ENCODE peak calls at places on chromosomes 7 and 10, in five cellular contexts. Q, O, J, G and N are unnamed samples.

GRCh38 chr7:4269746-4270145 is 412.3 kb upstream of the FOXK1 start:
- DNase-seq in J (no peak), G (no peak), Q (no peak), O (no peak), N (no peak)

GRCh38 chr10:132455986-132456847 is 59.2 kb downstream of the PWWP2B start:
- DNase-seq in J (no peak), O (no peak), Q (no peak), G (no peak), N (no peak)

GRCh38 chr7:155793720-155794119 is 18.5 kb downstream of the SHH start:
- DNase-seq in Q (no peak), G (no peak), O (no peak), J (no peak), N (no peak)

GRCh38 chr7:28613262-28613661 is 200.9 kb downstream of the CREB5 start:
- DNase-seq in G (no peak), O (peak; percentile 9), J (no peak), Q (no peak), N (no peak)

GRCh38 chr10:122298598-122299301 is 27.7 kb downstream of the BTBD16 start:
- DNase-seq in O (peak; percentile 60), Q (peak; percentile 78), J (no peak), G (peak; percentile 85), N (peak; percentile 69)

GRCh38 chr10:4174197-4174596 is 389.2 kb upstream of the KLF6 start:
- DNase-seq in G (no peak), Q (peak; percentile 49), J (no peak), O (no peak), N (peak; percentile 26)

GRCh38 chr10:5587151-5588079 is 62.7 kb downstream of the CALML3 start:
- DNase-seq in G (peak; percentile 80), J (no peak), Q (no peak), O (no peak), N (no peak)

GRCh38 chr7:155172141-155172540 is 102.0 kb downstream of the HTR5A start:
- DNase-seq in O (no peak), J (no peak), G (no peak), Q (no peak), N (no peak)

GRCh38 chr10:132394936-132395703 is 1.9 kb upstream of the PWWP2B start:
- DNase-seq in Q (no peak), O (no peak), J (no peak), G (no peak), N (no peak)

GRCh38 chr7:150997075-150997511 is 6.3 kb downstream of the NOS3 start:
- DNase-seq in J (no peak), O (no peak), Q (no peak), G (no peak), N (no peak)

GRCh38 chr10:124737708-124738107 is 6.5 kb downstream of the FAM53B start:
- DNase-seq in G (no peak), O (no peak), Q (no peak), J (no peak), N (no peak)

GRCh38 chr10:77925795-77926565 is 575 bp downstream of the DLG5 start:
- DNase-seq in G (peak; percentile 39), J (no peak), O (peak; percentile 68), Q (peak; percentile 72), N (peak; percentile 49)

GRCh38 chr10:33557313-33557712 is 222.8 kb upstream of the NRP1 start:
- DNase-seq in J (no peak), G (no peak), O (no peak), Q (no peak), N (no peak)

GRCh38 chr7:151399305-151399601 is 10.6 kb downstream of the WDR86 start:
- DNase-seq in J (no peak), Q (no peak), G (no peak), O (no peak), N (no peak)

GRCh38 chr10:129233351-129234148 is 233.5 kb upstream of the MGMT start:
- DNase-seq in G (no peak), J (no peak), O (no peak), Q (no peak), N (no peak)

GRCh38 chr7:102279537-102280400 is 6.9 kb upstream of the SH2B2 start:
- DNase-seq in G (peak; percentile 47), O (peak; percentile 15), J (no peak), Q (peak; percentile 89), N (peak; percentile 70)

GRCh38 chr10:11525503-11525902 is 85.9 kb downstream of the USP6NL start:
- DNase-seq in G (no peak), O (no peak), Q (no peak), J (no peak), N (no peak)

GRCh38 chr7:95843286-95843685 is 70.9 kb downstream of the DYNC1I1 start:
- DNase-seq in Q (peak; percentile 9), G (peak; percentile 14), O (no peak), J (no peak), N (no peak)

GRCh38 chr7:46707973-46708372 is 786.9 kb upstream of the IGFBP3 start:
- DNase-seq in J (no peak), O (peak; percentile 31), G (no peak), Q (peak; percentile 60), N (no peak)

GRCh38 chr7:79778786-79779382 is 325.4 kb upstream of the MAGI2 start:
- DNase-seq in J (no peak), G (no peak), Q (no peak), O (peak; percentile 84), N (no peak)

GRCh38 chr10:91635401-91636400 is 2.8 kb upstream of the PPP1R3C start:
- DNase-seq in Q (peak; percentile 70), J (no peak), O (peak; percentile 69), G (peak; percentile 82), N (peak; percentile 64)

GRCh38 chr10:112949128-112949823 is 771 bp upstream of the TCF7L2 start:
- DNase-seq in Q (no peak), O (no peak), J (no peak), G (peak; percentile 53), N (no peak)

GRCh38 chr7:2519119-2519930 is at the start of gene LFNG:
- DNase-seq in O (peak; percentile 86), Q (peak; percentile 97), G (peak; percentile 82), J (peak; percentile 32), N (peak; percentile 80)

GRCh38 chr7:1661461-1661860 is 8.6 kb upstream of the ELFN1 start:
- DNase-seq in G (no peak), Q (no peak), O (no peak), J (no peak), N (no peak)

GRCh38 chr10:78991187-78991586 is 77.6 kb upstream of the ZMIZ1 start:
- DNase-seq in J (no peak), O (peak; percentile 79), Q (no peak), G (no peak), N (no peak)

GRCh38 chr10:110919971-110920881 is 822 bp downstream of the SHOC2 start:
- DNase-seq in J (peak; percentile 69), Q (peak; percentile 70), G (peak; percentile 57), O (peak; percentile 61), N (peak; percentile 32)

GRCh38 chr7:43290978-43291377 is 178.5 kb downstream of the HECW1 start:
- DNase-seq in Q (no peak), O (no peak), G (no peak), J (no peak), N (no peak)
- TF ChIP-seq EZH2 in Q (no peak), O (no peak), G (no peak), J (no peak), N (no peak)

GRCh38 chr10:101442456-101442800 is 88.5 kb downstream of the BTRC start:
- DNase-seq in J (no peak), G (no peak), Q (no peak), O (no peak), N (no peak)
- TF ChIP-seq CTCF in J (no peak), G (no peak), Q (no peak), O (no peak), N (no peak)

GRCh38 chr7:128671992-128672391 is at the start of gene GARIN1A:
- DNase-seq in G (no peak), O (no peak), Q (peak; percentile 6), J (no peak), N (no peak)
- TF ChIP-seq EZH2 in G (no peak), O (no peak), Q (no peak), J (no peak), N (no peak)

GRCh38 chr10:30270247-30270646 is 78.8 kb downstream of the MTPAP start:
- DNase-seq in G (peak; percentile 29), Q (no peak), O (no peak), J (no peak), N (no peak)
- TF ChIP-seq CTCF in G (peak; percentile 3), Q (peak; percentile 4), O (no peak), J (no peak), N (peak; percentile 15)

GRCh38 chr10:52314822-52315552 is 906 bp downstream of the DKK1 start:
- DNase-seq in G (no peak), O (peak; percentile 39), J (no peak), Q (peak; percentile 46), N (no peak)

GRCh38 chr10:52316005-52316404 is 1.9 kb downstream of the DKK1 start:
- DNase-seq in Q (no peak), J (no peak), G (peak; percentile 59), O (no peak), N (no peak)

GRCh38 chr10:52312999-52313349 is 1.1 kb upstream of the DKK1 start:
- DNase-seq in O (no peak), G (no peak), J (no peak), Q (peak; percentile 24), N (no peak)

GRCh38 chr10:52313350-52314006 is 603 bp upstream of the DKK1 start:
- DNase-seq in G (peak; percentile 69), Q (peak; percentile 46), O (no peak), J (no peak), N (no peak)

GRCh38 chr10:52314007-52314821 is at the start of gene DKK1:
- DNase-seq in Q (peak; percentile 87), G (peak; percentile 89), J (no peak), O (peak; percentile 87), N (no peak)
- TF ChIP-seq EZH2 in Q (no peak), G (no peak), J (no peak), O (no peak), N (no peak)

GRCh38 chr7:55405856-55406541 is 40.9 kb downstream of the LANCL2 start:
- DNase-seq in O (no peak), Q (no peak), G (no peak), J (no peak), N (no peak)

GRCh38 chr7:55413442-55413841 is 48.3 kb downstream of the LANCL2 start:
- DNase-seq in J (no peak), Q (no peak), O (no peak), G (no peak), N (no peak)

GRCh38 chr7:55411844-55412243 is 46.7 kb downstream of the LANCL2 start:
- DNase-seq in Q (no peak), O (no peak), J (no peak), G (no peak), N (no peak)

GRCh38 chr7:55410641-55411239 is 45.6 kb downstream of the LANCL2 start:
- DNase-seq in O (no peak), G (no peak), Q (no peak), J (no peak), N (no peak)

DNA sequence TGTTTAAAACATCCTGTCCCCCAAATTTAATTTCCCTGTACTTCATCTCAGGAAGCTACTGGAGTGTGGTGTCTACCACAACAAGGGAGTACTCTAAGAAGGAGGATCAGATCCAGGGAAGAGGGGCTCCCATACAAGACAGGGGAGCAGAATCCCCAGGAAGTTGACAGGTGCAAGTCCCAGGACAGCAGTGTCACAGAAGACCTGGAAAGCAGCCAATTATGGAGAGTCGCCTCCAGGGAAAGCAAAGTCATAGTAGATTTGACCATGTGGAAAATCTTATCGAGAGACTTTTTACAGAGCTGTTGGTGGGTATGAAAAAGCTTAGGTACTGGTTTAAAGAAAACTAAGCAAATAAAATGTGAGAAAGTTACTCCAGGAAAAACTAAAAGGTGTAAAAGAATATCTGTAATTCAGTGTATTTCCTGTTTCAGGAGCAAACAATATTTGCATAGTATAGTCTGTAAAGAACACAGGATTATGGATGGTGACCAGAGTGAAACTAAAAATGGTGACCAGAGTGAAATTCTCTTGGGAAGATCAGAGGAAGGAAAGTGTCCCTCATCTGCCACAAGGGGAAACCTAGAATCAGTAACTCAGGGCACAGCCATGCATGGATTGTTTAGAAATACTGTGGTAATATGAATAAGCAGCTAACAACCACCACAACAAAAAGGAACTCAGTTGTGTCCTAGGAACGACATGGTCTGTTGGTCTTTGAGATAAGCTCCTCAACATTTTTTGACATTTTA is 44.5 kb downstream of the LANCL2 start:
- DNase-seq in O (no peak), G (no peak), J (peak; percentile 1), Q (no peak), N (no peak)
- TF ChIP-seq CTCF in O (peak; percentile 12), G (no peak), J (no peak), Q (no peak), N (no peak)